ENCODE peak calls at places on chromosomes 3 and 15, in six cellular contexts. One of them, this sample, is unnamed.

GRCh38 chr3:195612075-195612800 is 28.5 kb upstream of the APOD start:
- DNase-seq in astrocyte: no peak
- DNase-seq in brain microvascular endothelial cell: no peak
- DNase-seq in A549: no peak
- DNase-seq in lower lobe of right lung: no peak
- DNase-seq in AG10803: peak
- DNase-seq in this sample: no peak

GRCh38 chr3:32443471-32443870 is 51.8 kb downstream of the CMTM7 start:
- DNase-seq in brain microvascular endothelial cell: peak
- DNase-seq in AG10803: peak
- DNase-seq in lower lobe of right lung: no peak
- DNase-seq in astrocyte: peak
- DNase-seq in A549: no peak
- DNase-seq in this sample: peak

GRCh38 chr15:40249477-40250303 is 10.8 kb downstream of the PAK6 start:
- DNase-seq in lower lobe of right lung: peak
- DNase-seq in astrocyte: peak
- DNase-seq in AG10803: peak
- DNase-seq in brain microvascular endothelial cell: no peak
- DNase-seq in A549: no peak
- DNase-seq in this sample: no peak

GRCh38 chr15:27057904-27058645 is 87.1 kb downstream of the GABRG3 start:
- DNase-seq in A549: no peak
- DNase-seq in AG10803: peak
- DNase-seq in astrocyte: peak
- DNase-seq in lower lobe of right lung: no peak
- DNase-seq in brain microvascular endothelial cell: no peak
- DNase-seq in this sample: no peak

GRCh38 chr15:71716990-71717389 is 93.4 kb upstream of the NR2E3 start:
- DNase-seq in AG10803: peak
- DNase-seq in A549: no peak
- DNase-seq in astrocyte: peak
- DNase-seq in brain microvascular endothelial cell: no peak
- DNase-seq in lower lobe of right lung: no peak
- DNase-seq in this sample: peak

GRCh38 chr3:194204036-194204792 is 68.3 kb downstream of the HES1 start:
- DNase-seq in AG10803: no peak
- DNase-seq in astrocyte: no peak
- DNase-seq in brain microvascular endothelial cell: no peak
- DNase-seq in A549: peak
- DNase-seq in lower lobe of right lung: peak
- DNase-seq in this sample: no peak

GRCh38 chr15:40291088-40291574 is 8.3 kb upstream of the ANKRD63 start:
- DNase-seq in AG10803: peak
- DNase-seq in brain microvascular endothelial cell: peak
- DNase-seq in A549: peak
- DNase-seq in lower lobe of right lung: no peak
- DNase-seq in astrocyte: peak
- DNase-seq in this sample: peak

GRCh38 chr15:40398413-40398873 is 7.2 kb upstream of the IVD start:
- DNase-seq in lower lobe of right lung: peak
- DNase-seq in brain microvascular endothelial cell: no peak
- DNase-seq in AG10803: no peak
- DNase-seq in astrocyte: no peak
- DNase-seq in A549: no peak
- DNase-seq in this sample: no peak

GRCh38 chr3:87771338-87772059 is 287.3 kb downstream of the CGGBP1 start:
- DNase-seq in brain microvascular endothelial cell: peak
- DNase-seq in astrocyte: no peak
- DNase-seq in lower lobe of right lung: no peak
- DNase-seq in A549: no peak
- DNase-seq in AG10803: peak
- DNase-seq in this sample: peak

GRCh38 chr3:190265795-190266194 is 56.5 kb downstream of the CLDN1 start:
- DNase-seq in lower lobe of right lung: no peak
- DNase-seq in AG10803: peak
- DNase-seq in brain microvascular endothelial cell: peak
- DNase-seq in A549: no peak
- DNase-seq in astrocyte: peak
- DNase-seq in this sample: peak

GRCh38 chr15:95511680-95512079 is 818.8 kb upstream of the NR2F2 start:
- DNase-seq in astrocyte: peak
- DNase-seq in AG10803: peak
- DNase-seq in A549: no peak
- DNase-seq in brain microvascular endothelial cell: no peak
- DNase-seq in lower lobe of right lung: no peak
- DNase-seq in this sample: peak

GRCh38 chr3:64422192-64422591 is 196.9 kb upstream of the PRICKLE2 start:
- DNase-seq in lower lobe of right lung: no peak
- DNase-seq in AG10803: no peak
- DNase-seq in astrocyte: no peak
- DNase-seq in A549: no peak
- DNase-seq in brain microvascular endothelial cell: peak
- DNase-seq in this sample: peak

GRCh38 chr15:90903733-90904536 is 833 bp downstream of the MAN2A2 start:
- DNase-seq in brain microvascular endothelial cell: no peak
- DNase-seq in lower lobe of right lung: peak
- DNase-seq in astrocyte: no peak
- DNase-seq in AG10803: no peak
- DNase-seq in A549: peak
- DNase-seq in this sample: peak

GRCh38 chr3:70963412-70963811 is 620.1 kb downstream of the FOXP1 start:
- DNase-seq in brain microvascular endothelial cell: peak
- DNase-seq in AG10803: no peak
- DNase-seq in astrocyte: peak
- DNase-seq in lower lobe of right lung: no peak
- DNase-seq in A549: no peak
- DNase-seq in this sample: peak

GRCh38 chr3:46677096-46677702 is 16.3 kb downstream of the ALS2CL start:
- DNase-seq in astrocyte: peak
- DNase-seq in lower lobe of right lung: no peak
- DNase-seq in brain microvascular endothelial cell: no peak
- DNase-seq in AG10803: no peak
- DNase-seq in A549: no peak
- DNase-seq in this sample: no peak

GRCh38 chr3:48301814-48302194 is 31.7 kb downstream of the SPINK8 start:
- DNase-seq in AG10803: peak
- DNase-seq in lower lobe of right lung: peak
- DNase-seq in A549: peak
- DNase-seq in astrocyte: peak
- DNase-seq in brain microvascular endothelial cell: peak
- DNase-seq in this sample: peak

GRCh38 chr15:64749999-64750657 is 25.3 kb downstream of the RBPMS2 start:
- DNase-seq in AG10803: peak
- DNase-seq in brain microvascular endothelial cell: peak
- DNase-seq in lower lobe of right lung: no peak
- DNase-seq in A549: peak
- DNase-seq in astrocyte: peak
- DNase-seq in this sample: peak

GRCh38 chr3:159838936-159839335 is 149.7 kb upstream of the IL12A start:
- DNase-seq in astrocyte: no peak
- DNase-seq in brain microvascular endothelial cell: no peak
- DNase-seq in AG10803: no peak
- DNase-seq in lower lobe of right lung: no peak
- DNase-seq in A549: no peak
- DNase-seq in this sample: no peak

GRCh38 chr3:159837725-159838124 is 150.9 kb upstream of the IL12A start:
- DNase-seq in AG10803: no peak
- DNase-seq in lower lobe of right lung: no peak
- DNase-seq in A549: no peak
- DNase-seq in astrocyte: no peak
- DNase-seq in brain microvascular endothelial cell: no peak
- DNase-seq in this sample: no peak

GRCh38 chr3:159841766-159842165 is 146.9 kb upstream of the IL12A start:
- DNase-seq in A549: no peak
- DNase-seq in brain microvascular endothelial cell: no peak
- DNase-seq in astrocyte: no peak
- DNase-seq in lower lobe of right lung: no peak
- DNase-seq in AG10803: no peak
- DNase-seq in this sample: no peak

GRCh38 chr3:159839561-159840379 is 148.9 kb upstream of the IL12A start:
- DNase-seq in astrocyte: peak
- DNase-seq in lower lobe of right lung: peak
- DNase-seq in brain microvascular endothelial cell: no peak
- DNase-seq in A549: no peak
- DNase-seq in AG10803: no peak
- DNase-seq in this sample: no peak

DNA sequence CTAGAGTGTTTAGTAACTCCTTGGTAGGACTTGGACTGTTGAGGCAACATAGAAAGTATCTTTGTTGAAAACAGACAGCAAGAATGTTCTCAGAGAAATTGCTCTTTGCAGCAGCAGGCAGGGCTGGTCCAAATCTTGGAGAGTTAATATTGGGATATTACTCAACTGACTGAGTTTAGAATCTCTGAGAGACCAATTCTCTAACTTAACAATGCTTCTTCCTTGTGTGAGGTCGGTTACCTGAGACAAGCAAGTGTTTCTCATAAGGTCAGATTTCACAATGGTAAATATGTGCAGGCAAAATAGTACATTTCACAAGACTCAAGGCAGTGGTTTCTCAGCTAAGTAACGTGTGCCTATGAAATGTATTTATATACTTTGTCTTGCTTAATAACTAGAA is 147.7 kb upstream of the IL12A start:
- DNase-seq in astrocyte: no peak
- DNase-seq in AG10803: peak
- DNase-seq in A549: no peak
- DNase-seq in brain microvascular endothelial cell: no peak
- DNase-seq in lower lobe of right lung: no peak
- DNase-seq in this sample: peak
- H3K4me3 ChIP-seq in astrocyte: no peak
- H3K4me3 ChIP-seq in AG10803: no peak
- H3K4me3 ChIP-seq in A549: no peak
- H3K4me3 ChIP-seq in brain microvascular endothelial cell: no peak
- H3K4me3 ChIP-seq in lower lobe of right lung: peak
- H3K4me3 ChIP-seq in this sample: no peak

GRCh38 chr3:14605070-14605469 is 46.5 kb upstream of the CCDC174 start:
- DNase-seq in AG10803: no peak
- DNase-seq in brain microvascular endothelial cell: no peak
- DNase-seq in A549: no peak
- DNase-seq in lower lobe of right lung: no peak
- DNase-seq in astrocyte: peak
- DNase-seq in this sample: no peak

GRCh38 chr3:14606663-14607339 is 44.8 kb upstream of the CCDC174 start:
- DNase-seq in astrocyte: peak
- DNase-seq in A549: no peak
- DNase-seq in AG10803: no peak
- DNase-seq in brain microvascular endothelial cell: no peak
- DNase-seq in lower lobe of right lung: no peak
- DNase-seq in this sample: no peak

GRCh38 chr3:14602804-14603644 is 48.5 kb upstream of the CCDC174 start:
- DNase-seq in A549: peak
- DNase-seq in brain microvascular endothelial cell: no peak
- DNase-seq in AG10803: no peak
- DNase-seq in astrocyte: no peak
- DNase-seq in lower lobe of right lung: no peak
- DNase-seq in this sample: no peak

GRCh38 chr3:14605744-14606143 is 45.8 kb upstream of the CCDC174 start:
- DNase-seq in brain microvascular endothelial cell: no peak
- DNase-seq in A549: no peak
- DNase-seq in lower lobe of right lung: no peak
- DNase-seq in astrocyte: no peak
- DNase-seq in AG10803: no peak
- DNase-seq in this sample: no peak

DNA sequence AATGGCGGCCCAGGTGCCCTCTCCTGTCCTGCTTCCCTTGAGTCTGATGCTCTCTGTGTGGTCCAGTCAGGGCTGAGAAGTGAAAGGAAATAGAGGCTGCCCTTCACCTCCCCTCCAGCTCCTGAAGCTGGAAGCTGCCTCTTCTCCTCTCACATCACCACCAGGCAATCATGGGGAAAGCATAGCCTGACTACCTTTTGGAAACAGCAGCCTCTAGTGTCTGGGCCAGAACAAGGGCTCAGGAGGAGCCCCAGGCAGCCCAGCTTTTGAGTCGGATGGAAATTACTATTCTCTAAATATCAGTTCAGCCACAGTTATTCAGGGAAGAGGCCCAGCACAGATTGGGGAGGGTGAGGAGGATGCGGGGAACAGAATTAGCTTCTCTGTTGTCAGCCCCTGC is 43.3 kb upstream of the CCDC174 start:
- DNase-seq in lower lobe of right lung: no peak
- DNase-seq in brain microvascular endothelial cell: no peak
- DNase-seq in AG10803: no peak
- DNase-seq in astrocyte: no peak
- DNase-seq in A549: no peak
- DNase-seq in this sample: peak
- TF ChIP-seq CTCF in lower lobe of right lung: no peak
- TF ChIP-seq CTCF in brain microvascular endothelial cell: peak
- TF ChIP-seq CTCF in AG10803: peak
- TF ChIP-seq CTCF in astrocyte: no peak
- TF ChIP-seq CTCF in A549: peak
- TF ChIP-seq CTCF in this sample: peak

GRCh38 chr3:100575704-100576103 is 33.7 kb upstream of the ADGRG7 start:
- DNase-seq in astrocyte: no peak
- DNase-seq in brain microvascular endothelial cell: no peak
- DNase-seq in lower lobe of right lung: no peak
- DNase-seq in AG10803: no peak
- DNase-seq in A549: no peak
- DNase-seq in this sample: no peak

GRCh38 chr3:100574536-100574935 is 34.9 kb upstream of the ADGRG7 start:
- DNase-seq in astrocyte: no peak
- DNase-seq in A549: no peak
- DNase-seq in AG10803: no peak
- DNase-seq in brain microvascular endothelial cell: no peak
- DNase-seq in lower lobe of right lung: no peak
- DNase-seq in this sample: no peak

GRCh38 chr3:100570811-100571210 is 38.6 kb upstream of the ADGRG7 start:
- DNase-seq in astrocyte: no peak
- DNase-seq in A549: no peak
- DNase-seq in AG10803: peak
- DNase-seq in brain microvascular endothelial cell: no peak
- DNase-seq in lower lobe of right lung: no peak
- DNase-seq in this sample: no peak
- H3K4me3 ChIP-seq in astrocyte: no peak
- H3K4me3 ChIP-seq in A549: no peak
- H3K4me3 ChIP-seq in AG10803: no peak
- H3K4me3 ChIP-seq in brain microvascular endothelial cell: no peak
- H3K4me3 ChIP-seq in lower lobe of right lung: no peak
- H3K4me3 ChIP-seq in this sample: no peak

GRCh38 chr15:99963976-99964375 is 230.7 kb upstream of the LYSMD4 start:
- DNase-seq in AG10803: no peak
- DNase-seq in brain microvascular endothelial cell: no peak
- DNase-seq in astrocyte: no peak
- DNase-seq in lower lobe of right lung: no peak
- DNase-seq in A549: no peak
- DNase-seq in this sample: no peak

GRCh38 chr15:99958426-99959097 is 225.3 kb upstream of the LYSMD4 start:
- DNase-seq in lower lobe of right lung: no peak
- DNase-seq in A549: no peak
- DNase-seq in AG10803: no peak
- DNase-seq in astrocyte: no peak
- DNase-seq in brain microvascular endothelial cell: no peak
- DNase-seq in this sample: no peak

GRCh38 chr15:99962006-99962561 is 228.8 kb upstream of the LYSMD4 start:
- DNase-seq in AG10803: no peak
- DNase-seq in brain microvascular endothelial cell: no peak
- DNase-seq in astrocyte: no peak
- DNase-seq in lower lobe of right lung: no peak
- DNase-seq in A549: no peak
- DNase-seq in this sample: no peak

GRCh38 chr15:99963096-99963825 is 230.0 kb upstream of the LYSMD4 start:
- DNase-seq in A549: no peak
- DNase-seq in lower lobe of right lung: no peak
- DNase-seq in AG10803: peak
- DNase-seq in brain microvascular endothelial cell: no peak
- DNase-seq in astrocyte: peak
- DNase-seq in this sample: no peak

GRCh38 chr15:99961011-99961441 is 227.8 kb upstream of the LYSMD4 start:
- DNase-seq in astrocyte: no peak
- DNase-seq in lower lobe of right lung: no peak
- DNase-seq in A549: no peak
- DNase-seq in brain microvascular endothelial cell: peak
- DNase-seq in AG10803: no peak
- DNase-seq in this sample: peak
- TF ChIP-seq CTCF in astrocyte: peak
- TF ChIP-seq CTCF in lower lobe of right lung: peak
- TF ChIP-seq CTCF in A549: peak
- TF ChIP-seq CTCF in brain microvascular endothelial cell: peak
- TF ChIP-seq CTCF in AG10803: peak
- TF ChIP-seq CTCF in this sample: peak

This sample was measured in choroid plexus epithelial cell.